ENCODE peak calls at places on chromosomes 13 and 19, in seven cellular contexts. Q is neural progenitor cell, O is A673, F is heart right ventricle, L is fibroblast of mammary gland, S is kidney epithelial cell, P is HFF-Myc. W is an unnamed sample.

GRCh38 chr19:2969104-2969504 is 8.3 kb upstream of the TLE6 start:
- DNase-seq in Q (no peak), O (no peak), S (no peak), F (peak), L (peak), P (no peak), W (no peak)

GRCh38 chr19:33722456-33723239 is 74.0 kb upstream of the KCTD15 start:
- DNase-seq in Q (no peak), P (no peak), L (no peak), F (no peak), O (no peak), S (no peak), W (no peak)

GRCh38 chr19:30391554-30392551 is 19.7 kb downstream of the ZNF536 start:
- DNase-seq in Q (peak), O (peak), F (no peak), P (no peak), L (no peak), S (no peak), W (peak)

GRCh38 chr19:40320558-40320935 is 27.6 kb downstream of the C19orf47 start:
- DNase-seq in O (no peak), L (no peak), Q (no peak), S (no peak), P (no peak), F (no peak), W (no peak)

GRCh38 chr19:48424694-48425219 is 21.0 kb upstream of the GRWD1 start:
- DNase-seq in Q (no peak), L (peak), O (peak), F (no peak), S (no peak), P (no peak), W (peak)

GRCh38 chr13:36067619-36068456 is 63.3 kb downstream of the DCLK1 start:
- DNase-seq in Q (no peak), L (no peak), F (no peak), S (no peak), O (peak), P (no peak), W (peak)

GRCh38 chr13:114068723-114069322 is 63.6 kb downstream of the RASA3 start:
- DNase-seq in P (peak), L (peak), F (no peak), Q (no peak), S (no peak), O (no peak), W (no peak)

GRCh38 chr13:101013245-101013644 is 338.6 kb upstream of the TMTC4 start:
- DNase-seq in Q (no peak), S (no peak), O (no peak), F (no peak), P (no peak), L (no peak), W (no peak)

GRCh38 chr13:35675651-35676050 is 199.2 kb upstream of the MAB21L1 start:
- DNase-seq in Q (no peak), L (no peak), P (no peak), F (no peak), S (no peak), O (no peak), W (no peak)

GRCh38 chr13:25213716-25214115 is 41.6 kb upstream of the AMER2 start:
- DNase-seq in S (no peak), P (peak), Q (no peak), O (no peak), L (no peak), F (no peak), W (no peak)

GRCh38 chr19:43395561-43395960 is 19.1 kb upstream of the TEX101 start:
- DNase-seq in S (no peak), P (no peak), F (no peak), O (no peak), L (no peak), Q (no peak), W (no peak)

GRCh38 chr19:48639483-48640375 is 2.5 kb upstream of the DBP start:
- DNase-seq in O (no peak), P (no peak), F (no peak), Q (no peak), L (no peak), S (no peak), W (no peak)

GRCh38 chr13:99281811-99282263 is 23.7 kb upstream of the GPR18 start:
- DNase-seq in Q (no peak), L (peak), P (no peak), S (no peak), F (peak), O (no peak), W (no peak)

GRCh38 chr19:14871619-14872230 is 14.2 kb downstream of the OR7A17 start:
- DNase-seq in Q (no peak), S (no peak), L (peak), F (no peak), O (peak), P (no peak), W (peak)

GRCh38 chr19:5039642-5040543 is 71.0 kb downstream of the KDM4B start:
- DNase-seq in O (no peak), F (no peak), S (no peak), L (no peak), Q (no peak), P (no peak), W (no peak)
- H3K4me3 ChIP-seq in O (no peak), F (no peak), S (no peak), L (no peak), Q (no peak), P (no peak), W (no peak)

GRCh38 chr13:92530364-92530763 is 696.2 kb upstream of the GPC6 start:
- DNase-seq in O (no peak), L (no peak), Q (peak), P (no peak), S (no peak), F (no peak), W (no peak)
- TF ChIP-seq CTCF in O (no peak), L (no peak), Q (peak), P (no peak), S (no peak), F (no peak), W (peak)

DNA sequence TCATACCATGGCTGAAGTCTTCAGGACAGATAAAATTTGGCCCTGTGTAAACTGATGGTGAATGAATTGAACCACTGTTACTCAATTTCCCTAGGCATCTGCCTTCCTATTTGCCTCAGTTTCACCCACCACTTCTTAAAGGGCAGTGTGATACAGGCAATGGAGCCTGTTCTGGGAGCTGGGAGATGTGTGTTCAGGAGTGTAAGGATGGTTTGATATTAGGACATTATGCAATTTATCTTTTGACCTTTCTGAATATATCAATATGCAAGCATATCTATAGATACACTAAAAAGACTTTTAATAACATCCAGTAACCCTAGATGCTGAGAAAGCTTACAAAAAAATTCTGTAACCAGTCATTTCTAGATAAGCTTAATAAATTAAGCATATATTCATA is 14.6 kb downstream of the IZUMO2 start:
- DNase-seq in L (no peak), O (no peak), Q (no peak), P (no peak), S (no peak), F (no peak), W (no peak)
- H3K4me3 ChIP-seq in L (no peak), O (peak), Q (peak), P (no peak), S (no peak), F (peak), W (no peak)

GRCh38 chr19:38653028-38653571 is 5.7 kb downstream of the ACTN4 start:
- DNase-seq in O (no peak), F (no peak), P (no peak), L (peak), S (no peak), Q (no peak), W (peak)
- TF ChIP-seq CTCF in O (no peak), F (no peak), P (no peak), L (no peak), S (no peak), Q (no peak), W (no peak)

DNA sequence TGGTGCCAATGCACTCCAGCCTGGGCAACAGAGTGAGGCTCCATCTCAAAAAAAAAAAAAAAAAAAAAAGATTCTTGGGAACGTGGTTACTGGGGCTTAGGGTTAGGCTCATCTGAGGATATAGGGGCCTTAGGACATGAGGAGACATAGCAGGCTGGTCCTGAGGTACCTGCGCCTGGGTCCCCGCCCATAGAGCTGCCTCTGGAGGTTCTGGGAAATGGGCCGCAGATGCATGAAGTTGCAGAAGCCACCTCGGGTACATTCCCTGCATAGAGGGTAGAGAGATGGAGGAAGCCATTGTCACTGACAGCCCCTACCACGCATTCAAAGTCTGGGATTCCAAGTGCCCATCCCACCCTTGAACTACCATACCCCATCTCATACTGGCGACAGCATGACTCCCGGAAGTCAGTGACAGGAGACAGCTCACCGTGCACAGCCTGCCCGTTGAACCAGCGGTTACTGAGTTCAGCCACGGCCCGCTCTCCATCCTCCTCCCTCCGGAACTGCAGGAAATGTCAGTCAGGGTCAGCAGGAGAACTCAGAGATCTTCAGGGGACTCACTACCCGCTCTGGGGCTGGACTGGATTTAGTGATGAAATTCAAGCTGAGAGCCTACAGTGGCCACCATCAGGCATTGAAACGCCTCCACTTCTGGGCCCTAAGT is 1.4 kb downstream of the U2AF1L4 start:
- DNase-seq in P (no peak), F (no peak), Q (no peak), L (no peak), S (no peak), O (no peak), W (no peak)
- H3K4me3 ChIP-seq in P (no peak), F (no peak), Q (peak), L (no peak), S (no peak), O (no peak), W (no peak)

W was measured in astrocyte of the spinal cord.